ENCODE peak calls at places on chromosomes 1 and 21, in six cellular contexts. W, G, P, Q, N and O are unnamed samples.
A peak's percentile ranks its signal among the peaks of the same experiment; 100 is the strongest.

GRCh38 chr1:190320952-190321351 is 156.7 kb downstream of the BRINP3 start:
- DNase-seq in Q (no peak), W (no peak), G (peak; percentile 75), P (peak; percentile 51), N (no peak), O (no peak)

GRCh38 chr1:35268282-35269189 is at the start of gene ZMYM4:
- DNase-seq in N (peak; percentile 93), Q (peak; percentile 98), W (peak; percentile 96), G (peak; percentile 95), P (peak; percentile 97), O (peak; percentile 94)

GRCh38 chr1:43363283-43363934 is 4.4 kb downstream of the ELOVL1 start:
- DNase-seq in P (no peak), Q (no peak), W (no peak), G (no peak), N (no peak), O (peak; percentile 31)

GRCh38 chr1:14583788-14584187 is 14.7 kb upstream of the KAZN start:
- DNase-seq in N (no peak), P (no peak), W (no peak), G (no peak), Q (no peak), O (no peak)

GRCh38 chr1:180065408-180065807 is 89.3 kb upstream of the QSOX1 start:
- DNase-seq in G (no peak), P (no peak), N (no peak), W (no peak), Q (no peak), O (no peak)

GRCh38 chr1:63454269-63454668 is 68.8 kb downstream of the ITGB3BP start:
- DNase-seq in Q (peak; percentile 39), N (no peak), P (no peak), G (peak; percentile 36), W (no peak), O (no peak)

GRCh38 chr1:3625151-3625907 is 514 bp downstream of the TPRG1L start:
- DNase-seq in G (peak; percentile 63), P (peak; percentile 75), N (no peak), Q (peak; percentile 70), W (peak; percentile 29), O (peak; percentile 85)

GRCh38 chr1:58755468-58755872 is 28.4 kb downstream of the JUN start:
- DNase-seq in N (peak; percentile 45), W (peak; percentile 61), Q (peak; percentile 99), G (peak; percentile 99), P (no peak), O (no peak)

GRCh38 chr1:50332941-50333594 is 90.2 kb downstream of the DMRTA2 start:
- DNase-seq in P (peak; percentile 94), G (peak; percentile 35), W (peak; percentile 14), Q (peak; percentile 68), N (peak; percentile 41), O (peak; percentile 96)

GRCh38 chr1:70818391-70818790 is 229.2 kb downstream of the PTGER3 start:
- DNase-seq in N (no peak), W (no peak), G (no peak), P (no peak), Q (peak; percentile 67), O (no peak)

GRCh38 chr1:204601979-204602653 is 83.4 kb downstream of the LRRN2 start:
- DNase-seq in N (no peak), W (no peak), Q (no peak), P (no peak), G (no peak), O (peak; percentile 67)

GRCh38 chr1:3483801-3484444 is 29.5 kb downstream of the ARHGEF16 start:
- DNase-seq in W (no peak), Q (peak; percentile 53), P (peak; percentile 94), G (peak; percentile 69), N (no peak), O (peak; percentile 98)

GRCh38 chr1:179353546-179353945 is 12.2 kb upstream of the AXDND1 start:
- DNase-seq in W (peak; percentile 54), G (no peak), Q (peak; percentile 61), P (no peak), N (peak; percentile 47), O (no peak)

GRCh38 chr1:38640371-38640770 is 219.2 kb downstream of the RRAGC start:
- DNase-seq in P (no peak), N (no peak), Q (no peak), G (no peak), W (no peak), O (no peak)

GRCh38 chr21:42405064-42406059 is 1.7 kb downstream of the UBASH3A start:
- DNase-seq in G (no peak), W (no peak), P (no peak), N (no peak), Q (no peak), O (no peak)

DNA sequence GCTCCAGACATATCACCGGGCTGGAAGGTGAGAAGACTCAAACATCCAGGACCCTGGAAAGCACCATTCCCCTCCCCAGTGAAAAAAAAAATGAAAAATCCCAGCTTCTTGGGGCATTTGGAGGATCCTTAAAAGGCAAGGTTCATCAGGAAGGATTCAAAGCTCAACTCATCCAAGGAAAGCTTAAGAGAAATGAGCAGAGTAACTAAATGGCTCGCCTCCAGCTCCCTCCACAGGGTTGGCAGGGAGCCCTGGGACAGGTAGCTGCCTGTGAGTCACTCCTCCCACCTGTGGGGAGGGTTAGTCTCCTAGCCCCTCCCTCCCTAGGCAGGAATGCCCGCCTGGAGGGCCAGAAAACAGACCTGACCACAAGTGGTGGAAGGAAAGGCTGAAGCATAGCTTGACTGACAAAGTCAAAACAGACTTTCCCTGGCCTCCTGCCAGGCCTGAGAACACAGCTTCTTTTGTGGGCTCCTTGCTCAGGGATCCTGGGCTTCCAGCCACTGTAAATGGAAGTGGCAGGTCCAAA is 712 bp upstream of the LAMB3 start:
- DNase-seq in N (peak; percentile 74), W (peak; percentile 78), Q (no peak), G (peak; percentile 100), P (peak; percentile 96), O (peak; percentile 85)
- H3K4me3 ChIP-seq in N (no peak overlapping the region), W (no peak overlapping the region), Q (no peak overlapping the region), G (peak overlapping the region; percentile 82), P (no peak overlapping the region), O (no peak overlapping the region)

DNA sequence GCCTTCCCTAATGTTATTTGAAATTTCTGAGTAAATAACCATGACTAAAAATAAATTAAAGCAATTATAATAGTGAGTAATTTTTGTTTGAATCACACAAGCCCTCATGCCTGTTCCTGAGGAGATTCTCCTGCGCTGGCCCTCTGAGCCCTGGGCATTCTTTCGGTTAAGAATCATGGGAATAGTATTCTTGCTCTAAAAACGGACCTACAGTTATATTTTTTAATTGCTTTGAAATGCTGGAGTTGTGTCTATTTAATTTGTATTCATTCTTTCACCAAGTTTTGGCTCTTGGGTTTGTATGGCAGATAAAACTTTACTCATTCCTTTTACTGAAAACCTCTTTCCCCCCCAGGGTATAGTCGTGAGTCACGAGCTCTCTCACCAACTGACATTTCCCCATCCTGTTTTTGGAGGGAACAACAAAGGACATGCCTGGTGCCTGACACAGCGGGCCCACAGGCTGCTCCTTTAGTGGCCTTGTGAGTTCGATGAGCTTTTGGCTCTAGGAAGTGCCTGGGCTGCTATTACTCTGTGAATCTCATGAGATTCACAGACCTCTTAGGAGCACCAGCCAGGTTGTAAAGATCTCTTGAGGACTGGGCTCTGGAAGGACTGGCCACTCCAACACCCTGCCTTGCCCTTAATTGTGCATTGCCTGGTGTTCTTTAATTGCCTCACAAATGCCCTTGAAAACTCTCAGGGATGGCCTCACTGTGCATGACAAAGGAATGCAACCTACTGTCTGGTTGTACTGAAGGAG is 58.6 kb downstream of the DDR2 start:
- DNase-seq in Q (peak; percentile 98), W (peak; percentile 33), G (peak; percentile 98), N (no peak), P (peak; percentile 78), O (peak; percentile 6)
- H3K4me3 ChIP-seq in Q (peak overlapping the region; percentile 21), W (no peak overlapping the region), G (peak overlapping the region; percentile 12), N (no peak overlapping the region), P (no peak overlapping the region), O (no peak overlapping the region)

GRCh38 chr1:89200668-89201488 is 2.1 kb upstream of the GBP4 start:
- DNase-seq in W (no peak), G (no peak), P (no peak), N (no peak), Q (no peak), O (no peak)

GRCh38 chr1:89195476-89195875 is 3.3 kb downstream of the GBP4 start:
- DNase-seq in W (no peak), N (no peak), P (no peak), Q (no peak), G (no peak), O (no peak)

GRCh38 chr1:89198500-89199072 is at the start of gene GBP4:
- DNase-seq in P (peak; percentile 54), N (peak; percentile 54), Q (peak; percentile 28), G (peak; percentile 20), W (peak; percentile 53), O (no peak)

GRCh38 chr1:89199515-89199914 is 773 bp upstream of the GBP4 start:
- DNase-seq in G (no peak), P (no peak), N (no peak), Q (no peak), W (no peak), O (no peak)

GRCh38 chr1:89198081-89198480 is 661 bp downstream of the GBP4 start:
- DNase-seq in Q (no peak), P (peak; percentile 53), W (no peak), N (no peak), G (peak; percentile 12), O (no peak)
- H3K4me3 ChIP-seq in Q (peak overlapping the region; percentile 60), P (peak overlapping the region; percentile 59), W (peak overlapping the region; percentile 54), N (peak overlapping the region; percentile 35), G (peak overlapping the region; percentile 63), O (no peak overlapping the region)

GRCh38 chr1:81832573-81832972 is 31.8 kb downstream of the ADGRL2 start:
- DNase-seq in Q (peak; percentile 74), W (no peak), G (no peak), N (no peak), P (no peak), O (no peak)

GRCh38 chr1:81836007-81836626 is 35.4 kb downstream of the ADGRL2 start:
- DNase-seq in Q (no peak), P (no peak), W (no peak), N (no peak), G (no peak), O (no peak)

GRCh38 chr1:81834268-81834667 is 33.5 kb downstream of the ADGRL2 start:
- DNase-seq in N (no peak), P (no peak), G (no peak), W (no peak), Q (no peak), O (no peak)

GRCh38 chr1:81833722-81834121 is 33.0 kb downstream of the ADGRL2 start:
- DNase-seq in Q (no peak), W (no peak), N (no peak), G (no peak), P (no peak), O (no peak)

GRCh38 chr1:81834921-81835698 is 34.4 kb downstream of the ADGRL2 start:
- DNase-seq in N (peak; percentile 29), Q (peak; percentile 60), P (no peak), W (peak; percentile 41), G (no peak), O (no peak)
- H3K4me3 ChIP-seq in N (no peak overlapping the region), Q (no peak overlapping the region), P (no peak overlapping the region), W (no peak overlapping the region), G (no peak overlapping the region), O (no peak overlapping the region)

GRCh38 chr1:193733674-193734073 is 547.3 kb upstream of the B3GALT2 start:
- DNase-seq in P (no peak), N (no peak), W (no peak), Q (no peak), G (no peak), O (no peak)

GRCh38 chr1:193727850-193728249 is 541.4 kb upstream of the B3GALT2 start:
- DNase-seq in G (no peak), Q (no peak), N (no peak), W (no peak), P (peak; percentile 48), O (peak; percentile 13)

GRCh38 chr1:193726722-193727121 is 540.3 kb upstream of the B3GALT2 start:
- DNase-seq in N (no peak), G (no peak), Q (no peak), P (no peak), W (no peak), O (no peak)

GRCh38 chr1:193730017-193730416 is 543.6 kb upstream of the B3GALT2 start:
- DNase-seq in G (no peak), Q (peak; percentile 25), P (no peak), W (no peak), N (no peak), O (no peak)

GRCh38 chr1:193729429-193729828 is 543.0 kb upstream of the B3GALT2 start:
- DNase-seq in G (peak; percentile 54), Q (peak; percentile 2), P (no peak), N (no peak), W (no peak), O (no peak)
- H3K4me3 ChIP-seq in G (no peak overlapping the region), Q (no peak overlapping the region), P (no peak overlapping the region), N (no peak overlapping the region), W (no peak overlapping the region), O (no peak overlapping the region)